ENCODE peak calls at places on chromosomes 4 and X, in four cellular contexts. One of them, this sample, is unnamed.
A peak's percentile ranks its signal among the peaks of the same experiment; 100 is the strongest.

GRCh38 chr4:2132438-2132837 is 73.3 kb downstream of the NAT8L start:
- DNase-seq in K562: peak; percentile 34
- DNase-seq in astrocyte: no peak
- DNase-seq in H9: no peak
- DNase-seq in this sample: no peak

GRCh38 chrX:2819345-2820130 is 9.2 kb upstream of the GYG2 start:
- DNase-seq in K562: peak; percentile 32
- DNase-seq in astrocyte: no peak
- DNase-seq in H9: no peak
- DNase-seq in this sample: peak; percentile 21

GRCh38 chr4:7812921-7813320 is 126.7 kb downstream of the AFAP1 start:
- DNase-seq in K562: no peak
- DNase-seq in astrocyte: no peak
- DNase-seq in H9: no peak
- DNase-seq in this sample: no peak

GRCh38 chr4:107561481-107561880 is 158.6 kb downstream of the PAPSS1 start:
- DNase-seq in K562: no peak
- DNase-seq in H9: no peak
- DNase-seq in astrocyte: peak; percentile 71
- DNase-seq in this sample: peak; percentile 12

GRCh38 chrX:151935358-151935757 is 22.7 kb downstream of the MAGEA4 start:
- DNase-seq in K562: no peak
- DNase-seq in astrocyte: no peak
- DNase-seq in H9: no peak
- DNase-seq in this sample: no peak

GRCh38 chr4:7103599-7104365 is 35.9 kb upstream of the GRPEL1 start:
- DNase-seq in astrocyte: no peak
- DNase-seq in H9: no peak
- DNase-seq in K562: no peak
- DNase-seq in this sample: no peak

GRCh38 chr4:5989236-5990225 is 28.7 kb downstream of the C4orf50 start:
- DNase-seq in astrocyte: no peak
- DNase-seq in H9: peak; percentile 14
- DNase-seq in K562: no peak
- DNase-seq in this sample: no peak

GRCh38 chrX:31603411-31604120 is 531.7 kb upstream of the FTHL17 start:
- DNase-seq in H9: no peak
- DNase-seq in K562: no peak
- DNase-seq in astrocyte: peak; percentile 54
- DNase-seq in this sample: peak; percentile 59

GRCh38 chr4:70703695-70704332 is 15.5 kb downstream of the UTP3 start:
- DNase-seq in K562: no peak
- DNase-seq in H9: no peak
- DNase-seq in astrocyte: peak; percentile 70
- DNase-seq in this sample: peak; percentile 72

GRCh38 chr4:38113136-38113535 is 152.9 kb downstream of the PTTG2 start:
- DNase-seq in K562: no peak
- DNase-seq in H9: no peak
- DNase-seq in astrocyte: no peak
- DNase-seq in this sample: no peak

GRCh38 chrX:46341767-46342322 is 203.4 kb downstream of the ZNF674 start:
- DNase-seq in astrocyte: no peak
- DNase-seq in H9: no peak
- DNase-seq in K562: no peak
- DNase-seq in this sample: no peak

GRCh38 chrX:31435592-31435991 is 363.8 kb upstream of the FTHL17 start:
- DNase-seq in H9: peak; percentile 87
- DNase-seq in astrocyte: peak; percentile 32
- DNase-seq in K562: no peak
- DNase-seq in this sample: peak; percentile 49

GRCh38 chr4:52560844-52561280 is 98.2 kb downstream of the USP46 start:
- DNase-seq in astrocyte: peak; percentile 84
- DNase-seq in H9: no peak
- DNase-seq in K562: no peak
- DNase-seq in this sample: peak; percentile 84

GRCh38 chrX:78321809-78322208 is 5.6 kb downstream of the CYSLTR1 start:
- DNase-seq in K562: no peak
- DNase-seq in astrocyte: no peak
- DNase-seq in H9: no peak
- DNase-seq in this sample: no peak

DNA sequence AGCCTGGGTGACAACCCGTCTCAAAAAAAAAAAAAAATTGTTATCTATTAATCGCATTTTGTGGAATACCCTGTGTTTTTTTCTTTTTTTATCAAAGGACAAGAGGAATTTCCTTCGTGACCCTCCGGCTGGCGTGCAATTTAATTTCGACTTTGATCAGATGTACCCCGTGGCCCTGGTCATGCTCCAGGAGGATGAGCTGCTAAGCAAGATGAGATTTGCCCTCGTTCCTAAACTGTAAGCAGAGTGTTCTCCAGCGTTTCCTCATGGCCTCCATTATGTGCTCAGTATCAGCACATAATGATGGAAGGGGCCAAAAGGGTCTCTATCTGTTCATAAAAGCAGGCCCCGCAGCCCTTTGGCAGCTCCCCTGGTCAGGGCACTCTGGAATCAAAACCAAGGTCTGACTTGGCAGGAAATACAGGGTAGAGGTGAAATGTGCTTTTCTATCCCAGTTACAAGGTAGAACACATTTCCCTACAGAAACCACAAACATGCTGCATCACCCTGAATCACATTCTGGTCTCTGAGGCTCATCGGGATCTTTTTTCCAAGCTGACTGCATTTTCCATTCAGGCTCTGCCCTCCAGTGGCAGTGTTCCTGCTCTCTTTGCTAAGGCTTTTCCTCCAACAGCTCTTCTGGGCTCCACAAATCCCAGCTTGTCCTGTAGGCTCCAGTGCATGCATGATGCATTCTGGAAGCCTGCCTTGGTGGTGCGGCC is 24.4 kb downstream of the SYAP1 start:
- DNase-seq in H9: no peak
- DNase-seq in K562: no peak
- DNase-seq in astrocyte: peak; percentile 87
- DNase-seq in this sample: peak; percentile 60
- TF ChIP-seq CTCF in H9: no peak
- TF ChIP-seq CTCF in K562: peak; percentile 2
- TF ChIP-seq CTCF in astrocyte: peak; percentile 49
- TF ChIP-seq CTCF in this sample: peak; percentile 26

DNA sequence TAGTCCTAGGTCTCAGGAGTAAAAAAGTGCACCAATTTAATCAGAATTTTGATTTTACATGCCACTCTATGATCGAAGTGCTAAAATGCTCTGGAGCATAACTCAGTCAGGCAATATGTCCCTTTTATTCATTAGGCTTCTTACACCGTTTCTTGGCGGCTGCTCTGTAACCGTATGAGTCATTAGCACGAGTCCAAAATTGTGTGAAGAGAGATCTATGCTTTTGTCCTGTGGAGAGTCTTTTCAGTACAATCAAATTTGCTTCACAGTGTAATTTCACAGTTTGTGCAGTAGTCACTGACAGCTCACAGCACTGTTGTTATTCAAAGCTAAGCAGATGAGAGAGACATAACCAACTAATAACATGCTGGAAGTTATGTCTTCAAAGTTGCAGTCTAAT is 167.8 kb downstream of the PCDH10 start:
- DNase-seq in H9: no peak
- DNase-seq in K562: no peak
- DNase-seq in astrocyte: peak; percentile 73
- DNase-seq in this sample: peak; percentile 76
- H2AFZ ChIP-seq in H9: no peak overlapping the region
- H2AFZ ChIP-seq in K562: no peak overlapping the region
- H2AFZ ChIP-seq in astrocyte: peak overlapping the region; percentile 28
- H2AFZ ChIP-seq in this sample: no peak overlapping the region

GRCh38 chrX:27675493-27675892 is 85.3 kb downstream of the DCAF8L2 start:
- DNase-seq in K562: no peak
- DNase-seq in astrocyte: peak; percentile 4
- DNase-seq in H9: no peak
- DNase-seq in this sample: peak; percentile 22
- H3K4me2 ChIP-seq in K562: no peak overlapping the region
- H3K4me2 ChIP-seq in astrocyte: no peak overlapping the region
- H3K4me2 ChIP-seq in H9: no peak overlapping the region
- H3K4me2 ChIP-seq in this sample: no peak overlapping the region

GRCh38 chr4:56690393-56690971 is 9.4 kb upstream of the HOPX start:
- DNase-seq in H9: no peak
- DNase-seq in K562: no peak
- DNase-seq in astrocyte: no peak
- DNase-seq in this sample: no peak
- TF ChIP-seq CTCF in H9: peak; percentile 40
- TF ChIP-seq CTCF in K562: no peak
- TF ChIP-seq CTCF in astrocyte: no peak
- TF ChIP-seq CTCF in this sample: peak; percentile 16

DNA sequence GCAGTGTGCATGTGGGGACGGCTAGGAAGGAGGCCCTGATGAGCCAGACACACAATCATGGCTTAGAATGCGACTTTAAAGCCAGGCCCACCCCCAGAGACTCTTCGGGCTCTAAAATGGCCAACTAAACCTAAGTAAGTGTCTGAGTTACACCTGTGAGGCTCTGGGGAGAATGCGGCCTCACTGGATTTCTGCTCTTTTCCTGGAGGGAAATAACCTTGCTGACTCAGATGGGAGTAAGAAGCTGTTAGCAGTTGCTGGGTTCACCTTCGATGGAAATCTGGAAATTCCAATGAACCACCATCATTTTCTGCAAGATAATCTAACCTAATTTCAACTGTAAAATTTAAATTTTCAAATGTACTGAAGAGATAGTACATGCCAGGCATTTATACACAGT is 97.6 kb upstream of the MAML3 start:
- DNase-seq in H9: no peak
- DNase-seq in K562: no peak
- DNase-seq in astrocyte: no peak
- DNase-seq in this sample: no peak
- H2AFZ ChIP-seq in H9: no peak overlapping the region
- H2AFZ ChIP-seq in K562: no peak overlapping the region
- H2AFZ ChIP-seq in astrocyte: no peak overlapping the region
- H2AFZ ChIP-seq in this sample: no peak overlapping the region

DNA sequence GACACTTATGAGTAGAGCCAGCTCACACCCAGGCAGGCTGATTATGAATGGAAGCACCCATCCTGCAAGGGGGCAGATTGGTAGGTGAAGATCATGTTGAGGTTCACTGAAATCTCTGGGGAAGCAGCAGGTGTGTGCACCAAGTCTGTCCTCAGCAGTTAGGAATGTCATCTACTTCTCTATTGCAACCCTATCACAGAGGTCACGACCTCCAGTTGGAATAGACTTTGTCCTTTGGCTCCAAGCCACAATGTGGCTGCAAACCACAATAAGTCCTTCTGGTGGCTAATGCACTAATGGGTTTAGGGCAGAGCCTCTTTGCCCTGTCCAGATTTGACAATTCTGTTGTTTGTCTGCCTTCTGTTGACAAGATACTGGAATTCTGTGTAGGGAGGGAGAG is 1056.7 kb downstream of the PCDH19 start:
- DNase-seq in H9: no peak
- DNase-seq in astrocyte: no peak
- DNase-seq in K562: no peak
- DNase-seq in this sample: no peak
- H3K4me2 ChIP-seq in H9: no peak overlapping the region
- H3K4me2 ChIP-seq in astrocyte: no peak overlapping the region
- H3K4me2 ChIP-seq in K562: no peak overlapping the region
- H3K4me2 ChIP-seq in this sample: no peak overlapping the region

GRCh38 chr4:10011885-10012284 is 9.4 kb downstream of the SLC2A9 start:
- DNase-seq in H9: no peak
- DNase-seq in astrocyte: no peak
- DNase-seq in K562: no peak
- DNase-seq in this sample: peak; percentile 11

GRCh38 chr4:10015140-10015753 is 6.0 kb downstream of the SLC2A9 start:
- DNase-seq in astrocyte: no peak
- DNase-seq in H9: peak; percentile 79
- DNase-seq in K562: no peak
- DNase-seq in this sample: peak; percentile 58

GRCh38 chr4:10011277-10011676 is 10.0 kb downstream of the SLC2A9 start:
- DNase-seq in H9: no peak
- DNase-seq in K562: no peak
- DNase-seq in astrocyte: no peak
- DNase-seq in this sample: no peak

GRCh38 chr4:10016169-10016568 is 5.1 kb downstream of the SLC2A9 start:
- DNase-seq in astrocyte: no peak
- DNase-seq in K562: no peak
- DNase-seq in H9: no peak
- DNase-seq in this sample: no peak

DNA sequence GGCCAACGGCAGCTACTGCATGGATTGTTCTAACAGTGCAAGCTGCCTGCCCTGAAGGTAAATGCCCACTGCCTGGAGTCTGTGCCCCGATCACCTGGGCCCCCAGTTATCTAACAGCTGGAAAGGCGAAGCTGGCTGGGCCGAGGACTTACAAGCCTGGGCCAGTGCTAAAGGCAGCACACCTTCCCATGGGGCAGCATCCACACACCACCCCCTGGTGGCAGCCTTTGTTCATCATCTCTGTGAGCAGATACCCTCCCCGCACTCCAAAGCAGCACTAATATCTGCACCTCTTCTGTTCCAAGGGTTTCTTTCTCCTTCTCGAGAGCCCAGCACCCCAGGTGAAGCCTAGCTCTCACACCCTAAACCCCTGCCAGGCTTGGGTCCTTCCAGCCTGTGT is 7.6 kb downstream of the SLC2A9 start:
- DNase-seq in K562: peak; percentile 68
- DNase-seq in H9: peak; percentile 86
- DNase-seq in astrocyte: no peak
- DNase-seq in this sample: no peak
- TF ChIP-seq CTCF in K562: peak; percentile 72
- TF ChIP-seq CTCF in H9: peak; percentile 76
- TF ChIP-seq CTCF in astrocyte: peak; percentile 12
- TF ChIP-seq CTCF in this sample: peak; percentile 36